ENCODE peak calls at places on chromosome X, in seven cellular contexts. One of them, this sample, is unnamed.

GRCh38 chrX:24515447-24515846 is 50.4 kb downstream of the PDK3 start:
- DNase-seq in AG20443: no peak
- DNase-seq in M059J: no peak
- DNase-seq in stimulated activated CD4-positive, alpha-beta T cell treated with anti-CD3 and anti-CD28 coated beads, Interleukin-15, amount 100 ng/mL, for 24 hours: no peak
- DNase-seq in SJSA1: no peak
- DNase-seq in A172: no peak
- DNase-seq in nucleus accumbens: no peak
- DNase-seq in this sample: no peak

GRCh38 chrX:69615779-69616519 is at the start of gene EDA:
- DNase-seq in AG20443: peak
- DNase-seq in M059J: peak
- DNase-seq in stimulated activated CD4-positive, alpha-beta T cell treated with anti-CD3 and anti-CD28 coated beads, Interleukin-15, amount 100 ng/mL, for 24 hours: peak
- DNase-seq in SJSA1: peak
- DNase-seq in A172: peak
- DNase-seq in nucleus accumbens: peak
- DNase-seq in this sample: peak

GRCh38 chrX:49177338-49177833 is 5.7 kb downstream of the PLP2 start:
- DNase-seq in AG20443: no peak
- DNase-seq in M059J: no peak
- DNase-seq in stimulated activated CD4-positive, alpha-beta T cell treated with anti-CD3 and anti-CD28 coated beads, Interleukin-15, amount 100 ng/mL, for 24 hours: no peak
- DNase-seq in SJSA1: no peak
- DNase-seq in A172: no peak
- DNase-seq in nucleus accumbens: no peak
- DNase-seq in this sample: no peak

GRCh38 chrX:119885554-119886428 is 9.9 kb upstream of the AKAP14 start:
- DNase-seq in AG20443: no peak
- DNase-seq in M059J: peak
- DNase-seq in stimulated activated CD4-positive, alpha-beta T cell treated with anti-CD3 and anti-CD28 coated beads, Interleukin-15, amount 100 ng/mL, for 24 hours: no peak
- DNase-seq in SJSA1: peak
- DNase-seq in A172: peak
- DNase-seq in nucleus accumbens: no peak
- DNase-seq in this sample: no peak

GRCh38 chrX:30230395-30230794 is at the start of gene MAGEB3:
- DNase-seq in AG20443: no peak
- DNase-seq in M059J: peak
- DNase-seq in stimulated activated CD4-positive, alpha-beta T cell treated with anti-CD3 and anti-CD28 coated beads, Interleukin-15, amount 100 ng/mL, for 24 hours: no peak
- DNase-seq in SJSA1: no peak
- DNase-seq in A172: no peak
- DNase-seq in nucleus accumbens: no peak
- DNase-seq in this sample: no peak

GRCh38 chrX:14963447-14964236 is 90.4 kb downstream of the MOSPD2 start:
- DNase-seq in AG20443: peak
- DNase-seq in M059J: peak
- DNase-seq in stimulated activated CD4-positive, alpha-beta T cell treated with anti-CD3 and anti-CD28 coated beads, Interleukin-15, amount 100 ng/mL, for 24 hours: no peak
- DNase-seq in SJSA1: peak
- DNase-seq in A172: peak
- DNase-seq in nucleus accumbens: no peak
- DNase-seq in this sample: no peak

GRCh38 chrX:63250253-63250868 is 100.8 kb downstream of the SPIN4 start:
- DNase-seq in AG20443: peak
- DNase-seq in M059J: peak
- DNase-seq in stimulated activated CD4-positive, alpha-beta T cell treated with anti-CD3 and anti-CD28 coated beads, Interleukin-15, amount 100 ng/mL, for 24 hours: peak
- DNase-seq in SJSA1: peak
- DNase-seq in A172: peak
- DNase-seq in nucleus accumbens: no peak
- DNase-seq in this sample: no peak

GRCh38 chrX:51336584-51336983 is 4.0 kb downstream of the NUDT10 start:
- DNase-seq in AG20443: peak
- DNase-seq in M059J: peak
- DNase-seq in stimulated activated CD4-positive, alpha-beta T cell treated with anti-CD3 and anti-CD28 coated beads, Interleukin-15, amount 100 ng/mL, for 24 hours: peak
- DNase-seq in SJSA1: peak
- DNase-seq in A172: peak
- DNase-seq in nucleus accumbens: no peak
- DNase-seq in this sample: no peak

GRCh38 chrX:39167791-39168190 is 366.5 kb downstream of the MID1IP1 start:
- DNase-seq in AG20443: no peak
- DNase-seq in M059J: peak
- DNase-seq in stimulated activated CD4-positive, alpha-beta T cell treated with anti-CD3 and anti-CD28 coated beads, Interleukin-15, amount 100 ng/mL, for 24 hours: peak
- DNase-seq in SJSA1: no peak
- DNase-seq in A172: peak
- DNase-seq in nucleus accumbens: no peak
- DNase-seq in this sample: no peak